ENCODE peak calls at places on chromosome 15, in nine cellular contexts. One of them, this sample, is unnamed.

GRCh38 chr15:63063877-63064409 is 21.4 kb downstream of the TPM1 start:
- DNase-seq in CD4-positive, alpha-beta memory T cell: no peak
- DNase-seq in uterus: no peak
- DNase-seq in thyroid gland: no peak
- DNase-seq in colonic mucosa: no peak
- DNase-seq in lung: no peak
- DNase-seq in Panc1: no peak
- DNase-seq in RWPE2: no peak
- DNase-seq in CD8-positive, alpha-beta memory T cell: no peak
- DNase-seq in this sample: no peak

GRCh38 chr15:56244811-56245576 is 1.3 kb upstream of the RFX7 start:
- DNase-seq in CD4-positive, alpha-beta memory T cell: peak; percentile 14
- DNase-seq in uterus: peak; percentile 22
- DNase-seq in thyroid gland: peak; percentile 15
- DNase-seq in colonic mucosa: peak; percentile 53
- DNase-seq in lung: no peak
- DNase-seq in Panc1: no peak
- DNase-seq in RWPE2: peak; percentile 66
- DNase-seq in CD8-positive, alpha-beta memory T cell: peak; percentile 6
- DNase-seq in this sample: peak; percentile 19

GRCh38 chr15:64897345-64897985 is 14.2 kb upstream of the ANKDD1A start:
- DNase-seq in CD4-positive, alpha-beta memory T cell: no peak
- DNase-seq in uterus: peak; percentile 64
- DNase-seq in thyroid gland: peak; percentile 56
- DNase-seq in colonic mucosa: no peak
- DNase-seq in lung: peak; percentile 65
- DNase-seq in Panc1: no peak
- DNase-seq in RWPE2: no peak
- DNase-seq in CD8-positive, alpha-beta memory T cell: no peak
- DNase-seq in this sample: peak; percentile 64

GRCh38 chr15:91651251-91651650 is 202.3 kb upstream of the SLCO3A1 start:
- DNase-seq in CD4-positive, alpha-beta memory T cell: no peak
- DNase-seq in uterus: no peak
- DNase-seq in thyroid gland: no peak
- DNase-seq in colonic mucosa: no peak
- DNase-seq in lung: no peak
- DNase-seq in Panc1: no peak
- DNase-seq in RWPE2: no peak
- DNase-seq in CD8-positive, alpha-beta memory T cell: no peak
- DNase-seq in this sample: no peak

GRCh38 chr15:65201918-65202317 is 9.4 kb downstream of the CILP start:
- DNase-seq in CD4-positive, alpha-beta memory T cell: no peak
- DNase-seq in uterus: no peak
- DNase-seq in thyroid gland: no peak
- DNase-seq in colonic mucosa: no peak
- DNase-seq in lung: no peak
- DNase-seq in Panc1: no peak
- DNase-seq in RWPE2: no peak
- DNase-seq in CD8-positive, alpha-beta memory T cell: no peak
- DNase-seq in this sample: no peak

GRCh38 chr15:53757906-53758305 is 1.6 kb downstream of the WDR72 start:
- DNase-seq in CD4-positive, alpha-beta memory T cell: no peak
- DNase-seq in uterus: no peak
- DNase-seq in thyroid gland: peak; percentile 65
- DNase-seq in colonic mucosa: no peak
- DNase-seq in lung: no peak
- DNase-seq in Panc1: no peak
- DNase-seq in RWPE2: no peak
- DNase-seq in CD8-positive, alpha-beta memory T cell: no peak
- DNase-seq in this sample: no peak

GRCh38 chr15:91022832-91023129 is 387 bp upstream of the VPS33B start:
- DNase-seq in CD4-positive, alpha-beta memory T cell: no peak
- DNase-seq in uterus: no peak
- DNase-seq in thyroid gland: no peak
- DNase-seq in colonic mucosa: no peak
- DNase-seq in lung: no peak
- DNase-seq in Panc1: no peak
- DNase-seq in RWPE2: no peak
- DNase-seq in CD8-positive, alpha-beta memory T cell: no peak
- DNase-seq in this sample: no peak

GRCh38 chr15:31223478-31224350 is 102.9 kb upstream of the KLF13 start:
- DNase-seq in CD4-positive, alpha-beta memory T cell: no peak
- DNase-seq in uterus: no peak
- DNase-seq in thyroid gland: peak; percentile 72
- DNase-seq in colonic mucosa: no peak
- DNase-seq in lung: no peak
- DNase-seq in Panc1: no peak
- DNase-seq in RWPE2: no peak
- DNase-seq in CD8-positive, alpha-beta memory T cell: no peak
- DNase-seq in this sample: no peak

GRCh38 chr15:57961919-57962318 is 103.6 kb downstream of the ALDH1A2 start:
- DNase-seq in CD4-positive, alpha-beta memory T cell: no peak
- DNase-seq in uterus: no peak
- DNase-seq in thyroid gland: no peak
- DNase-seq in colonic mucosa: no peak
- DNase-seq in lung: no peak
- DNase-seq in Panc1: no peak
- DNase-seq in RWPE2: no peak
- DNase-seq in CD8-positive, alpha-beta memory T cell: no peak
- DNase-seq in this sample: no peak

GRCh38 chr15:98139337-98139736 is 178.8 kb downstream of the ARRDC4 start:
- DNase-seq in CD4-positive, alpha-beta memory T cell: peak; percentile 6
- DNase-seq in uterus: no peak
- DNase-seq in thyroid gland: no peak
- DNase-seq in colonic mucosa: no peak
- DNase-seq in lung: no peak
- DNase-seq in Panc1: no peak
- DNase-seq in RWPE2: no peak
- DNase-seq in CD8-positive, alpha-beta memory T cell: no peak
- DNase-seq in this sample: no peak

GRCh38 chr15:38251726-38252480 is 733 bp upstream of the SPRED1 start:
- DNase-seq in CD4-positive, alpha-beta memory T cell: peak; percentile 54
- DNase-seq in uterus: peak; percentile 92
- DNase-seq in thyroid gland: peak; percentile 92
- DNase-seq in colonic mucosa: peak; percentile 91
- DNase-seq in lung: peak; percentile 93
- DNase-seq in Panc1: peak; percentile 82
- DNase-seq in RWPE2: peak; percentile 97
- DNase-seq in CD8-positive, alpha-beta memory T cell: peak; percentile 36
- DNase-seq in this sample: peak; percentile 81

GRCh38 chr15:34734303-34734702 is 20.5 kb downstream of the GJD2 start:
- DNase-seq in CD4-positive, alpha-beta memory T cell: no peak
- DNase-seq in uterus: no peak
- DNase-seq in thyroid gland: no peak
- DNase-seq in colonic mucosa: no peak
- DNase-seq in lung: no peak
- DNase-seq in Panc1: no peak
- DNase-seq in RWPE2: no peak
- DNase-seq in CD8-positive, alpha-beta memory T cell: no peak
- DNase-seq in this sample: no peak

GRCh38 chr15:50993598-50993997 is 85.1 kb downstream of the AP4E1 start:
- DNase-seq in CD4-positive, alpha-beta memory T cell: no peak
- DNase-seq in uterus: no peak
- DNase-seq in thyroid gland: no peak
- DNase-seq in colonic mucosa: no peak
- DNase-seq in lung: no peak
- DNase-seq in Panc1: no peak
- DNase-seq in RWPE2: no peak
- DNase-seq in CD8-positive, alpha-beta memory T cell: no peak
- DNase-seq in this sample: no peak

DNA sequence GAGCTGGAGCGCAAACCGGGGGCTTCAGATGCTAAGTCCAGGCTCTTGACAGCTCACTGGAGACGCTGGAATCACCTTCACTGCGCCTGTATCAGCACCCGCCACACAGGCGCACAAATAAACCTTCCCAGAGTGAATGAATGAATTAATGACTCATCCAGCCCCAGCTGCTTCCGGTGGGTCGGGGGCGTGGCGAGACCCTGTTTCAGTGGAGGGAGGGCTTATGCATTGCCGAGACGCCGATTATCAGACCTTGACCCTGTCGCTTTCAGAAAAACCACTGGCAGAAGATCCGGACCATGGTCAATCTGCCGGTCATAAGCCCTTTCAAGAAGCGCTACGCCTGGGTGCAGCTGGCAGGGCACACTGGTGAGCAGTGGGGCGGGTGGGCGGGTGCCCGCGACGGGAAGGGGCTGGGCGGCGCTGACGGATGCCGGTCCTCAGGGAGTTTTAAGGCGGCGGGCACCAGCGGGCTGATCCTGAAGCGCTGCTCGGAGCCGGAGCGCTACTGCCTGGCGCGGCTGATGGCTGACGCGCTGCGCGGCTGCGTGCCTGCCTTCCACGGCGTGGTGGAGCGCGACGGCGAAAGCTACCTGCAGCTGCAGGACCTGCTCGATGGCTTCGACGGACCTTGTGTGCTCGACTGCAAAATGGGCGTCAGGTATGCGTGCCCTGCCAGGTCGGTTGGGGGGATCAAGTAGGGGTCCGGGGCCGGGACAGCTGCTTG is 7.7 kb downstream of the ITPKA start:
- DNase-seq in CD4-positive, alpha-beta memory T cell: no peak
- DNase-seq in uterus: no peak
- DNase-seq in thyroid gland: peak; percentile 68
- DNase-seq in colonic mucosa: no peak
- DNase-seq in lung: no peak
- DNase-seq in Panc1: no peak
- DNase-seq in RWPE2: no peak
- DNase-seq in CD8-positive, alpha-beta memory T cell: no peak
- DNase-seq in this sample: no peak
- H3K27me3 ChIP-seq in CD4-positive, alpha-beta memory T cell: peaks cover 9% of the 10 kb centered on the region
- H3K27me3 ChIP-seq in uterus: peaks cover 8% of the 10 kb centered on the region
- H3K27me3 ChIP-seq in thyroid gland: no peaks in the 10 kb centered on the region
- H3K27me3 ChIP-seq in colonic mucosa: peaks cover 11% of the 10 kb centered on the region
- H3K27me3 ChIP-seq in lung: no peaks in the 10 kb centered on the region
- H3K27me3 ChIP-seq in Panc1: no peaks in the 10 kb centered on the region
- H3K27me3 ChIP-seq in RWPE2: peaks cover 25% of the 10 kb centered on the region
- H3K27me3 ChIP-seq in CD8-positive, alpha-beta memory T cell: peaks cover 33% of the 10 kb centered on the region
- H3K27me3 ChIP-seq in this sample: peaks cover 46% of the 10 kb centered on the region

GRCh38 chr15:70127288-70127746 is 29.6 kb upstream of the TLE3 start:
- DNase-seq in CD4-positive, alpha-beta memory T cell: no peak
- DNase-seq in uterus: no peak
- DNase-seq in thyroid gland: no peak
- DNase-seq in colonic mucosa: no peak
- DNase-seq in lung: no peak
- DNase-seq in Panc1: no peak
- DNase-seq in RWPE2: peak; percentile 52
- DNase-seq in CD8-positive, alpha-beta memory T cell: no peak
- DNase-seq in this sample: no peak
- H3K27me3 ChIP-seq in CD4-positive, alpha-beta memory T cell: no peaks in the 10 kb centered on the region
- H3K27me3 ChIP-seq in uterus: no peaks in the 10 kb centered on the region
- H3K27me3 ChIP-seq in thyroid gland: no peaks in the 10 kb centered on the region
- H3K27me3 ChIP-seq in colonic mucosa: no peaks in the 10 kb centered on the region
- H3K27me3 ChIP-seq in lung: no peaks in the 10 kb centered on the region
- H3K27me3 ChIP-seq in Panc1: no peaks in the 10 kb centered on the region
- H3K27me3 ChIP-seq in RWPE2: peaks cover 4% of the 10 kb centered on the region
- H3K27me3 ChIP-seq in CD8-positive, alpha-beta memory T cell: no peaks in the 10 kb centered on the region
- H3K27me3 ChIP-seq in this sample: no peaks in the 10 kb centered on the region

GRCh38 chr15:37107071-37107753 is 6.9 kb upstream of the MEIS2 start:
- DNase-seq in CD4-positive, alpha-beta memory T cell: no peak
- DNase-seq in uterus: peak; percentile 63
- DNase-seq in thyroid gland: no peak
- DNase-seq in colonic mucosa: no peak
- DNase-seq in lung: no peak
- DNase-seq in Panc1: no peak
- DNase-seq in RWPE2: no peak
- DNase-seq in CD8-positive, alpha-beta memory T cell: no peak
- DNase-seq in this sample: no peak
- H3K27me3 ChIP-seq in CD4-positive, alpha-beta memory T cell: peaks cover 62% of the 10 kb centered on the region
- H3K27me3 ChIP-seq in uterus: no peaks in the 10 kb centered on the region
- H3K27me3 ChIP-seq in thyroid gland: peaks cover 42% of the 10 kb centered on the region
- H3K27me3 ChIP-seq in colonic mucosa: peaks cover 55% of the 10 kb centered on the region
- H3K27me3 ChIP-seq in lung: no peaks in the 10 kb centered on the region
- H3K27me3 ChIP-seq in Panc1: peaks cover 23% of the 10 kb centered on the region
- H3K27me3 ChIP-seq in RWPE2: peaks cover 99% of the 10 kb centered on the region
- H3K27me3 ChIP-seq in CD8-positive, alpha-beta memory T cell: peaks cover 65% of the 10 kb centered on the region
- H3K27me3 ChIP-seq in this sample: peaks cover 100% of the 10 kb centered on the region

GRCh38 chr15:89490081-89490480 is 6.3 kb downstream of the RHCG start:
- DNase-seq in CD4-positive, alpha-beta memory T cell: no peak
- DNase-seq in uterus: no peak
- DNase-seq in thyroid gland: no peak
- DNase-seq in colonic mucosa: no peak
- DNase-seq in lung: no peak
- DNase-seq in Panc1: no peak
- DNase-seq in RWPE2: peak; percentile 38
- DNase-seq in CD8-positive, alpha-beta memory T cell: no peak
- DNase-seq in this sample: no peak

GRCh38 chr15:89489376-89489775 is 7.0 kb downstream of the RHCG start:
- DNase-seq in CD4-positive, alpha-beta memory T cell: no peak
- DNase-seq in uterus: no peak
- DNase-seq in thyroid gland: no peak
- DNase-seq in colonic mucosa: no peak
- DNase-seq in lung: no peak
- DNase-seq in Panc1: no peak
- DNase-seq in RWPE2: peak; percentile 67
- DNase-seq in CD8-positive, alpha-beta memory T cell: no peak
- DNase-seq in this sample: no peak

GRCh38 chr15:89492934-89493631 is 3.3 kb downstream of the RHCG start:
- DNase-seq in CD4-positive, alpha-beta memory T cell: no peak
- DNase-seq in uterus: no peak
- DNase-seq in thyroid gland: no peak
- DNase-seq in colonic mucosa: no peak
- DNase-seq in lung: no peak
- DNase-seq in Panc1: no peak
- DNase-seq in RWPE2: peak; percentile 64
- DNase-seq in CD8-positive, alpha-beta memory T cell: no peak
- DNase-seq in this sample: no peak

GRCh38 chr15:89492111-89492641 is 4.2 kb downstream of the RHCG start:
- DNase-seq in CD4-positive, alpha-beta memory T cell: no peak
- DNase-seq in uterus: no peak
- DNase-seq in thyroid gland: no peak
- DNase-seq in colonic mucosa: no peak
- DNase-seq in lung: no peak
- DNase-seq in Panc1: no peak
- DNase-seq in RWPE2: peak; percentile 73
- DNase-seq in CD8-positive, alpha-beta memory T cell: no peak
- DNase-seq in this sample: no peak

DNA sequence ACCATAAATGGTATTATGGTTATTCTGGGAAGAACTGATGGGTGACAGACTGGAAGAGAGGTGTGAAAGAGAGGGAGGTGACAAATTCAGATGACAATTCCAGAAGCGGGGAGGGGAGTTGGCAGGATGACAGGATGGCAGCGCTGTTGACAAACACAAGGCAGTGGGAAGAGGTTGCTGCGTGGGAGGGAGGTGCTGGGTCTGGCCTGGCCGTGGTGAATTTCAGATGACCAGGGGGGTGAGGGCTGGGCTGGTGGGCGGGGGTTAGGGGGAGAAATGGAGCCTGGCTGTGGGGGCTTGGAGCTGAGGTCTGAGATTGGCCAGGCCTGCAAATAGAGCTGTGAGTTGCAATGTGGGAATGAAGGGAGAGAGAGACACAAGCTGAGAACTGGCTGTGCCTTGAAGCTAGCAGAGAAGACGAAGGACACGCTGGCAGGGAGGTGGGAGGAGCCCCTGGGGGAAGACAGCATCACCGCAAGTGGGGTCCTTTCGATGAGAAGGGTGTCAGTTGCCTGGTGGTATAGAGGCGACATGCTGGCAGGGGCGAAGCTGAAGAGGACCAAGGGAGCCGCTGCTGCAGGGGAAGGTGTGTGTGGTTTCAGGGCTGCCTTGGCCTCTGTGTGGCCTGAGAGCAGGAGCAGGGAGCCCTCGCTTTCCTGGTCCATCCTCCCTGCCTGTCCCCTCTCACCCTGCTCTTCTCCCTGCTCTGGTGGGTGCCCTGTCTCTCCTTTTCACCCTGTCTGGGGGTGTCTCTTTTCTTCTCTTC is 5.7 kb downstream of the RHCG start:
- DNase-seq in CD4-positive, alpha-beta memory T cell: no peak
- DNase-seq in uterus: no peak
- DNase-seq in thyroid gland: no peak
- DNase-seq in colonic mucosa: no peak
- DNase-seq in lung: no peak
- DNase-seq in Panc1: no peak
- DNase-seq in RWPE2: peak; percentile 58
- DNase-seq in CD8-positive, alpha-beta memory T cell: no peak
- DNase-seq in this sample: no peak
- H3K27me3 ChIP-seq in CD4-positive, alpha-beta memory T cell: peaks cover 11% of the 10 kb centered on the region
- H3K27me3 ChIP-seq in uterus: no peaks in the 10 kb centered on the region
- H3K27me3 ChIP-seq in thyroid gland: no peaks in the 10 kb centered on the region
- H3K27me3 ChIP-seq in colonic mucosa: peaks cover 2% of the 10 kb centered on the region
- H3K27me3 ChIP-seq in lung: no peaks in the 10 kb centered on the region
- H3K27me3 ChIP-seq in Panc1: no peaks in the 10 kb centered on the region
- H3K27me3 ChIP-seq in RWPE2: no peaks in the 10 kb centered on the region
- H3K27me3 ChIP-seq in CD8-positive, alpha-beta memory T cell: peaks cover 4% of the 10 kb centered on the region
- H3K27me3 ChIP-seq in this sample: peaks cover 29% of the 10 kb centered on the region